ENCODE peak calls at places on chromosomes 1 and 21, in seven cellular contexts. W, D, E, B, P, L and O are unnamed samples.

GRCh38 chr1:29708818-29709710 is 472.7 kb downstream of the PTPRU start:
- DNase-seq in L (no peak), P (peak), B (peak), E (peak), W (no peak), D (no peak), O (no peak)

GRCh38 chr1:19200281-19200604 is 9.8 kb downstream of the UBR4 start:
- DNase-seq in W (no peak), D (no peak), B (no peak), P (no peak), E (no peak), L (no peak), O (no peak)

GRCh38 chr1:29444782-29445325 is 208.5 kb downstream of the PTPRU start:
- DNase-seq in W (no peak), E (no peak), D (no peak), P (no peak), B (no peak), L (no peak), O (no peak)

GRCh38 chr1:228228601-228229074 is 20.8 kb downstream of the OBSCN start:
- DNase-seq in B (peak), L (no peak), W (no peak), P (peak), E (peak), D (no peak), O (no peak)

GRCh38 chr1:83901547-83902155 is 97.3 kb downstream of the TTLL7 start:
- DNase-seq in D (no peak), P (peak), E (peak), B (peak), W (no peak), L (no peak), O (no peak)

GRCh38 chr1:150144606-150145005 is 5.1 kb upstream of the PLEKHO1 start:
- DNase-seq in W (no peak), D (no peak), B (no peak), L (no peak), E (no peak), P (no peak), O (no peak)

GRCh38 chr1:203425668-203425999 is 50.0 kb upstream of the PRELP start:
- DNase-seq in E (no peak), W (no peak), D (no peak), L (no peak), P (no peak), B (no peak), O (no peak)

GRCh38 chr21:41243107-41243506 is 73.5 kb upstream of the FAM3B start:
- DNase-seq in E (no peak), D (no peak), W (no peak), B (no peak), L (no peak), P (no peak), O (no peak)

GRCh38 chr1:225617956-225618355 is 35.0 kb downstream of the ENAH start:
- DNase-seq in L (no peak), W (no peak), B (no peak), D (no peak), E (no peak), P (no peak), O (no peak)

GRCh38 chr1:26168410-26169167 is at the start of gene C1orf232:
- DNase-seq in B (no peak), L (peak), D (no peak), W (no peak), P (no peak), E (no peak), O (no peak)

GRCh38 chr1:181318022-181318857 is 165.1 kb upstream of the CACNA1E start:
- DNase-seq in E (no peak), B (no peak), W (no peak), L (no peak), D (no peak), P (no peak), O (peak)

GRCh38 chr1:63326106-63326472 is 3.7 kb downstream of the FOXD3 start:
- DNase-seq in P (no peak), L (no peak), D (no peak), W (no peak), B (no peak), E (no peak), O (no peak)

GRCh38 chr1:32336963-32337675 is 1.1 kb upstream of the MARCKSL1 start:
- DNase-seq in D (peak), L (no peak), E (no peak), P (no peak), B (no peak), W (no peak), O (no peak)

GRCh38 chr1:218711021-218711420 is 365.9 kb downstream of the TGFB2 start:
- DNase-seq in P (no peak), D (no peak), E (no peak), W (no peak), B (no peak), L (no peak), O (no peak)

GRCh38 chr1:10252508-10252907 is 42.1 kb downstream of the KIF1B start:
- DNase-seq in P (peak), L (no peak), W (no peak), E (no peak), B (peak), D (no peak), O (no peak)

GRCh38 chr1:34845131-34845901 is 14.2 kb downstream of the SMIM12 start:
- DNase-seq in L (no peak), D (no peak), E (no peak), P (no peak), W (peak), B (no peak), O (no peak)

GRCh38 chr1:36157973-36158826 is 2.2 kb downstream of the MAP7D1 start:
- DNase-seq in E (no peak), L (no peak), D (no peak), W (no peak), B (no peak), P (no peak), O (no peak)

GRCh38 chr1:230212405-230212936 is 145.4 kb downstream of the GALNT2 start:
- DNase-seq in E (no peak), B (no peak), D (no peak), P (no peak), L (no peak), W (no peak), O (no peak)

GRCh38 chr1:80531182-80531581 is 1269.6 kb upstream of the ADGRL2 start:
- DNase-seq in B (no peak), D (no peak), W (no peak), L (no peak), P (no peak), E (no peak), O (no peak)

GRCh38 chr1:155437405-155437804 is 116.7 kb downstream of the RUSC1 start:
- DNase-seq in E (no peak), D (no peak), W (no peak), L (no peak), P (no peak), B (no peak), O (no peak)

GRCh38 chr1:199089393-199090122 is 450.7 kb downstream of the PTPRC start:
- DNase-seq in L (no peak), D (no peak), W (no peak), P (no peak), B (no peak), E (no peak), O (no peak)

GRCh38 chr1:42720868-42721267 is 19.2 kb downstream of the CLDN19 start:
- DNase-seq in L (no peak), B (no peak), P (no peak), W (no peak), D (no peak), E (no peak), O (no peak)